ENCODE peak calls at places on chromosome 13, in seven cellular contexts. H, S, G, X, F, N and B are unnamed samples.

GRCh38 chr13:49938274-49938673 is 2.1 kb upstream of the SPRYD7 start:
- DNase-seq in H (no peak), S (no peak), G (no peak), X (no peak), F (no peak), N (no peak), B (no peak)

GRCh38 chr13:88071371-88071770 is 400.2 kb downstream of the SLITRK5 start:
- DNase-seq in H (no peak), S (no peak), G (no peak), X (no peak), F (no peak), N (no peak), B (no peak)

GRCh38 chr13:76879876-76880270 is 6.3 kb downstream of the KCTD12 start:
- DNase-seq in H (no peak), S (no peak), G (no peak), X (no peak), F (no peak), N (no peak), B (no peak)

GRCh38 chr13:98557934-98558630 is 18.8 kb downstream of the STK24 start:
- DNase-seq in H (no peak), S (no peak), G (peak; percentile 35), X (no peak), F (no peak), N (no peak), B (no peak)

GRCh38 chr13:30998548-30999140 is 66.2 kb downstream of the TEX26 start:
- DNase-seq in H (no peak), S (no peak), G (no peak), X (no peak), F (no peak), N (no peak), B (no peak)

GRCh38 chr13:113369189-113369588 is 5.3 kb upstream of the GRTP1 start:
- DNase-seq in H (peak; percentile 42), S (no peak), G (peak; percentile 47), X (no peak), F (no peak), N (no peak), B (no peak)

GRCh38 chr13:52428295-52428694 is 22.1 kb downstream of the VPS36 start:
- DNase-seq in H (no peak), S (no peak), G (no peak), X (no peak), F (no peak), N (peak; percentile 30), B (no peak)

GRCh38 chr13:93723316-93723715 is 496.7 kb downstream of the GPC6 start:
- DNase-seq in H (no peak), S (no peak), G (no peak), X (no peak), F (no peak), N (no peak), B (no peak)

GRCh38 chr13:113407103-113407530 is 43.2 kb upstream of the GRTP1 start:
- DNase-seq in H (no peak), S (no peak), G (no peak), X (no peak), F (no peak), N (no peak), B (no peak)